ENCODE peak calls at places on chromosomes 12 and 14, in nine cellular contexts. D, I, R, W, T, Q, L, H and A are unnamed samples.

GRCh38 chr14:98204139-98204538 is 1067.9 kb downstream of the BCL11B start:
- DNase-seq in D (no peak), I (no peak), R (no peak), W (no peak), T (no peak), Q (no peak), L (no peak), H (no peak), A (no peak)

GRCh38 chr12:52126050-52126604 is 46.6 kb downstream of the SMIM41 start:
- DNase-seq in D (no peak), I (no peak), R (no peak), W (no peak), T (no peak), Q (no peak), L (no peak), H (no peak), A (no peak)

GRCh38 chr14:101119830-101120571 is 216.5 kb upstream of the RTL1 start:
- DNase-seq in D (no peak), I (no peak), R (no peak), W (peak), T (no peak), Q (peak), L (peak), H (no peak), A (no peak)

GRCh38 chr12:14989790-14990189 is 16.9 kb downstream of the PDE6H start:
- DNase-seq in D (no peak), I (no peak), R (no peak), W (no peak), T (no peak), Q (no peak), L (no peak), H (no peak), A (no peak)

GRCh38 chr12:920676-921075 is 28.8 kb downstream of the RAD52 start:
- DNase-seq in D (no peak), I (no peak), R (no peak), W (no peak), T (no peak), Q (no peak), L (no peak), H (no peak), A (no peak)

GRCh38 chr12:100953217-100953616 is 158.6 kb downstream of the ANO4 start:
- DNase-seq in D (no peak), I (no peak), R (no peak), W (no peak), T (no peak), Q (no peak), L (no peak), H (no peak), A (no peak)

GRCh38 chr12:68280240-68280639 is 26.8 kb upstream of the IL22 start:
- DNase-seq in D (no peak), I (no peak), R (no peak), W (no peak), T (no peak), Q (no peak), L (no peak), H (no peak), A (no peak)

GRCh38 chr12:124753230-124753595 is 110.5 kb downstream of the SCARB1 start:
- DNase-seq in D (no peak), I (no peak), R (no peak), W (no peak), T (no peak), Q (no peak), L (no peak), H (no peak), A (no peak)

GRCh38 chr12:20367731-20368652 is at the start of gene PDE3A:
- DNase-seq in D (peak), I (no peak), R (peak), W (no peak), T (peak), Q (peak), L (no peak), H (no peak), A (no peak)

GRCh38 chr14:21136024-21136423 is 19.8 kb downstream of the OR5AU1 start:
- DNase-seq in D (no peak), I (no peak), R (no peak), W (no peak), T (no peak), Q (no peak), L (no peak), H (no peak), A (no peak)

GRCh38 chr12:109461049-109461845 is 15.9 kb downstream of the KCTD10 start:
- DNase-seq in D (no peak), I (no peak), R (peak), W (no peak), T (no peak), Q (no peak), L (no peak), H (peak), A (no peak)

GRCh38 chr12:48159976-48160525 is 2.7 kb upstream of the ASB8 start:
- DNase-seq in D (no peak), I (no peak), R (peak), W (no peak), T (no peak), Q (no peak), L (no peak), H (no peak), A (no peak)

GRCh38 chr12:26855337-26856089 is 22.5 kb upstream of the ITPR2 start:
- DNase-seq in D (no peak), I (no peak), R (no peak), W (no peak), T (no peak), Q (no peak), L (no peak), H (no peak), A (no peak)

GRCh38 chr12:131235871-131236271 is 282.2 kb downstream of the ADGRD1 start:
- DNase-seq in D (no peak), I (no peak), R (no peak), W (no peak), T (no peak), Q (no peak), L (no peak), H (no peak), A (no peak)

GRCh38 chr12:2333516-2333915 is 280.7 kb downstream of the CACNA1C start:
- DNase-seq in D (no peak), I (no peak), R (no peak), W (no peak), T (no peak), Q (no peak), L (no peak), H (no peak), A (no peak)

GRCh38 chr12:98893126-98893525 is 248.0 kb downstream of the APAF1 start:
- DNase-seq in D (no peak), I (no peak), R (no peak), W (no peak), T (no peak), Q (no peak), L (no peak), H (no peak), A (no peak)

GRCh38 chr12:88834226-88834625 is 254.0 kb upstream of the KITLG start:
- DNase-seq in D (no peak), I (no peak), R (peak), W (no peak), T (no peak), Q (no peak), L (no peak), H (no peak), A (no peak)

GRCh38 chr12:79650440-79650839 is 40.3 kb downstream of the PAWR start:
- DNase-seq in D (no peak), I (no peak), R (no peak), W (no peak), T (no peak), Q (no peak), L (no peak), H (no peak), A (no peak)